ENCODE peak calls at places on chromosome 16, in six cellular contexts. V is BJ; S is A549; L is hepatocyte; Z is CD8-positive, alpha-beta T cell; Q is uterus. A is an unnamed sample.

GRCh38 chr16:85463228-85463611 is 149.9 kb upstream of the GSE1 start:
- DNase-seq in Z (no peak), S (no peak), L (peak), Q (no peak), V (no peak), A (peak)

GRCh38 chr16:19835989-19836421 is 48.6 kb downstream of the GPRC5B start:
- DNase-seq in L (no peak), Q (no peak), S (no peak), Z (no peak), V (no peak), A (no peak)

GRCh38 chr16:75241412-75241811 is 10.0 kb downstream of the BCAR1 start:
- DNase-seq in S (no peak), Z (no peak), V (no peak), Q (no peak), L (no peak), A (no peak)

GRCh38 chr16:4787627-4788482 is at the start of gene SEPTIN12:
- DNase-seq in Z (no peak), V (no peak), Q (no peak), S (no peak), L (no peak), A (no peak)

GRCh38 chr16:5508371-5508770 is 410.8 kb upstream of the EEF2KMT start:
- DNase-seq in Q (no peak), L (no peak), V (no peak), Z (no peak), S (no peak), A (no peak)

GRCh38 chr16:10181196-10182162 is 749 bp downstream of the GRIN2A start:
- DNase-seq in S (peak), V (no peak), Z (peak), L (peak), Q (peak), A (peak)

GRCh38 chr16:3046506-3047386 is at the start of gene MMP25:
- DNase-seq in L (no peak), S (no peak), V (no peak), Q (no peak), Z (no peak), A (no peak)

GRCh38 chr16:57245472-57246113 is 534 bp downstream of the ARL2BP start:
- DNase-seq in Z (peak), Q (peak), V (no peak), S (peak), L (peak), A (peak)

GRCh38 chr16:64416232-64417010 is 705.4 kb downstream of the CDH11 start:
- DNase-seq in S (no peak), Z (no peak), Q (no peak), V (peak), L (no peak), A (peak)

GRCh38 chr16:51193879-51194278 is 42.8 kb upstream of the SALL1 start:
- DNase-seq in Z (no peak), V (no peak), L (no peak), S (no peak), Q (no peak), A (no peak)

GRCh38 chr16:85168732-85169256 is 56.5 kb upstream of the CIBAR2 start:
- DNase-seq in Z (no peak), S (peak), V (no peak), L (peak), Q (peak), A (peak)

GRCh38 chr16:50300942-50301625 is 34.7 kb downstream of the ADCY7 start:
- DNase-seq in Z (no peak), Q (no peak), L (no peak), S (no peak), V (no peak), A (no peak)

GRCh38 chr16:8720080-8720966 is 45.9 kb downstream of the ABAT start:
- DNase-seq in S (no peak), Q (no peak), V (no peak), L (peak), Z (no peak), A (peak)

GRCh38 chr16:65195998-65196397 is 74.1 kb upstream of the CDH11 start:
- DNase-seq in V (no peak), S (no peak), Q (no peak), Z (no peak), L (peak), A (no peak)

GRCh38 chr16:23408242-23409201 is 44.5 kb downstream of the COG7 start:
- DNase-seq in S (no peak), V (peak), Q (no peak), L (peak), Z (no peak), A (no peak)

DNA sequence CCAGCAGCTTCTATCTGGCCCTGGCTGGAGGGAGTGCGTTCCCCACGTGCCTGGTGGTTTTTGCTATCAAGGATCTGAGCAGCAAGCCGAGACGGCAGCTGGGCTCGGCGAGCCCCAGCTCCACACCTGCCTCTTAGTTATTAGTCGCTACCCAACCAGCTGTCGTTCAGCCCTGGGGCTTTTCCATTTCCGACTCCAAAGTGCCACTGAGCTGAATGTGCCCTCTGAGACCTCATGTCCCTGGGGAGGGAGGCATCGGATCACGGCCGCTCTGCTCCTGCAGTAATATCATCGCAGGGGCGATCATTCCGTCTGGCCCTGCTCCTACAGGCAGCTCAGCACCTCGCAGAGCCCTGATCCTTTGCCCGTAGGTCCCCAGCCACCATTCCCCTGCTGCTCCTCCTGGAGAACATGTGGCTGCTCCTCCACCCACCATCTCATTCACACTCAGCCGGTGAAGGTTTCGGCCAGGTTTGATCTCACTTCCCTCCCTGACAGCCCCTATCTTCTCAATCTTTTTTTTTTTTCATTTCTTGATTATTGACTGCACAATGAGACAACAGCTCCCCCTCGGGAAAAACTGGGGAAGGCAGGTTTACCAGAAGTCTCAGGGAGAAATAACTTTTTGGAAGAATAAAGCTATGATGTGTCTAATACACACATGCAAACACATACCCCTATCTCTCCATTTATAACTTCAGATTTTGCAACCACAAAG is 86.7 kb downstream of the ZFHX3 start:
- DNase-seq in Z (no peak), S (peak), L (no peak), Q (no peak), V (no peak), A (no peak)
- H3K4me3 ChIP-seq in Z (no peak), S (no peak), L (no peak), Q (no peak), V (no peak), A (no peak)

GRCh38 chr16:25966172-25967097 is 274.7 kb downstream of the HS3ST4 start:
- DNase-seq in S (no peak), L (no peak), Q (no peak), Z (no peak), V (no peak), A (no peak)
- H3K4me3 ChIP-seq in S (no peak), L (no peak), Q (no peak), Z (no peak), V (no peak), A (no peak)

GRCh38 chr16:89573826-89574680 is 1.5 kb upstream of the CPNE7 start:
- DNase-seq in L (no peak), Z (no peak), Q (no peak), V (no peak), S (no peak), A (no peak)
- H3K4me3 ChIP-seq in L (no peak), Z (peak), Q (no peak), V (no peak), S (peak), A (peak)

GRCh38 chr16:81752225-81752875 is 26.7 kb upstream of the PLCG2 start:
- DNase-seq in L (no peak), Q (no peak), S (no peak), Z (no peak), V (no peak), A (peak)
- H3K4me3 ChIP-seq in L (no peak), Q (no peak), S (no peak), Z (no peak), V (no peak), A (no peak)

GRCh38 chr16:397736-398332 is 835 bp downstream of the NME4 start:
- DNase-seq in Q (peak), V (no peak), Z (no peak), L (peak), S (peak), A (peak)
- H3K4me3 ChIP-seq in Q (peak), V (no peak), Z (no peak), L (no peak), S (peak), A (peak)

DNA sequence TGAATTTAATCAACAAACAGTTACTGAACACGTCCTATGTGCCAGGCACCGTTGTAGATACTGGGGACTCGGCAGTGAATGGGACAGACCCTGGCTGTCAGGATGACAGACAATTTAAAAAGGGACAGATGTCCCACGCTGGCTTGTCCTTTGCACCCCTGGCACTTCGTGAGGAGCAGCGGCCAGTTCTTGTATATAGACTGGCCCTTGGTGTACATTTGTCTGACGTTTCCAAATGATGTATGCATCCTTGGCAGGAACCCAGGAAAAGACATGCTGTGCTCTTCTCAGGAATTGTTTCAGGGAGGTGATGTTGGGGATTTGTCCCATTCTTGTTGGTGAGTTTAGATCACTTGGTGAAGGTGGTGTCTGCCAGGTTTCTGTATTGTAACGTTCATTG is 21.1 kb downstream of the IL4R start:
- DNase-seq in V (no peak), Z (no peak), L (no peak), Q (no peak), S (no peak), A (no peak)
- H3K4me3 ChIP-seq in V (no peak), Z (no peak), L (no peak), Q (no peak), S (no peak), A (no peak)

A was measured in testis.